ENCODE peak calls at places on chromosome 3, in five cellular contexts. Q is psoas muscle; W is CD8-positive, alpha-beta T cell; R is heart right ventricle; M is substantia nigra. P is an unnamed sample.
A peak's percentile ranks its signal among the peaks of the same experiment; 100 is the strongest.

GRCh38 chr3:52444860-52445793 is at the start of gene SEMA3G:
- DNase-seq in M (peak; percentile 25), W (peak; percentile 74), R (peak; percentile 78), Q (peak; percentile 87), P (no peak)

GRCh38 chr3:194503101-194503531 is 16.3 kb upstream of the ATP13A3 start:
- DNase-seq in Q (no peak), M (no peak), R (no peak), W (no peak), P (no peak)

GRCh38 chr3:67415504-67415903 is 238.9 kb downstream of the SUCLG2 start:
- DNase-seq in M (no peak), W (no peak), R (no peak), Q (no peak), P (no peak)

GRCh38 chr3:48125026-48125704 is 63.1 kb downstream of the CDC25A start:
- DNase-seq in M (no peak), Q (no peak), R (no peak), W (no peak), P (no peak)

GRCh38 chr3:112738366-112738765 is 97.4 kb upstream of the CCDC80 start:
- DNase-seq in Q (no peak), R (no peak), W (no peak), M (no peak), P (no peak)

GRCh38 chr3:98737301-98737700 is 25.8 kb upstream of the ST3GAL6 start:
- DNase-seq in Q (no peak), M (no peak), W (no peak), R (no peak), P (no peak)

GRCh38 chr3:120423432-120423831 is 27.4 kb downstream of the FSTL1 start:
- DNase-seq in R (no peak), W (no peak), M (no peak), Q (no peak), P (no peak)

GRCh38 chr3:35946121-35946856 is 307.0 kb downstream of the ARPP21 start:
- DNase-seq in R (no peak), W (no peak), M (no peak), Q (no peak), P (no peak)

GRCh38 chr3:151403246-151403645 is 18.7 kb upstream of the P2RY12 start:
- DNase-seq in M (no peak), W (no peak), Q (no peak), R (no peak), P (no peak)

GRCh38 chr3:149004622-149005021 is 13.3 kb downstream of the GYG1 start:
- DNase-seq in M (peak; percentile 77), Q (peak; percentile 89), W (no peak), R (no peak), P (no peak)

GRCh38 chr3:21942328-21942727 is 191.3 kb upstream of the ZNF385D start:
- DNase-seq in M (no peak), W (no peak), Q (peak; percentile 53), R (peak; percentile 54), P (no peak)

GRCh38 chr3:42190701-42191442 is 75.1 kb downstream of the CCK start:
- DNase-seq in M (no peak), Q (no peak), W (peak; percentile 84), R (peak; percentile 72), P (no peak)

GRCh38 chr3:180855956-180856355 is 56.5 kb upstream of the FXR1 start:
- DNase-seq in R (no peak), W (no peak), Q (no peak), M (no peak), P (no peak)

GRCh38 chr3:131731709-131732108 is 228.9 kb upstream of the MRPL3 start:
- DNase-seq in W (no peak), R (no peak), Q (no peak), M (no peak), P (no peak)

GRCh38 chr3:101879623-101880284 is 30.4 kb downstream of the NFKBIZ start:
- DNase-seq in Q (no peak), W (no peak), R (no peak), M (no peak), P (no peak)

GRCh38 chr3:74000715-74001114 is 376.0 kb upstream of the PDZRN3 start:
- DNase-seq in R (no peak), Q (no peak), M (no peak), W (no peak), P (no peak)

GRCh38 chr3:165642761-165643432 is 194.3 kb downstream of the BCHE start:
- DNase-seq in Q (no peak), W (no peak), M (no peak), R (peak; percentile 28), P (no peak)

GRCh38 chr3:164521139-164521538 is 557.2 kb downstream of the SI start:
- DNase-seq in Q (no peak), M (no peak), W (no peak), R (no peak), P (no peak)

GRCh38 chr3:31831526-31832034 is 149.5 kb downstream of the OSBPL10 start:
- DNase-seq in M (no peak), Q (no peak), R (no peak), W (no peak), P (no peak)

GRCh38 chr3:127857270-127857801 is 35.0 kb upstream of the MGLL start:
- DNase-seq in Q (no peak), R (no peak), M (no peak), W (no peak), P (no peak)

GRCh38 chr3:10173095-10173925 is 8.6 kb downstream of the IRAK2 start:
- DNase-seq in R (no peak), M (no peak), Q (no peak), W (no peak), P (no peak)
- H3K27ac ChIP-seq in R (peak overlapping the region; percentile 89), M (peak overlapping the region; percentile 78), Q (peak overlapping the region; percentile 65), W (no peak overlapping the region), P (peak overlapping the region; percentile 58)

GRCh38 chr3:124352143-124352528 is 360.2 kb upstream of the ROPN1 start:
- DNase-seq in Q (no peak), M (no peak), W (no peak), R (no peak), P (no peak)
- H3K27ac ChIP-seq in Q (no peak overlapping the region), M (no peak overlapping the region), W (no peak overlapping the region), R (no peak overlapping the region), P (no peak overlapping the region)

GRCh38 chr3:82671466-82671865 is 910.0 kb upstream of the GBE1 start:
- DNase-seq in R (no peak), W (no peak), M (no peak), Q (no peak), P (no peak)

GRCh38 chr3:82672966-82673365 is 911.5 kb upstream of the GBE1 start:
- DNase-seq in W (no peak), Q (no peak), R (no peak), M (no peak), P (no peak)

DNA sequence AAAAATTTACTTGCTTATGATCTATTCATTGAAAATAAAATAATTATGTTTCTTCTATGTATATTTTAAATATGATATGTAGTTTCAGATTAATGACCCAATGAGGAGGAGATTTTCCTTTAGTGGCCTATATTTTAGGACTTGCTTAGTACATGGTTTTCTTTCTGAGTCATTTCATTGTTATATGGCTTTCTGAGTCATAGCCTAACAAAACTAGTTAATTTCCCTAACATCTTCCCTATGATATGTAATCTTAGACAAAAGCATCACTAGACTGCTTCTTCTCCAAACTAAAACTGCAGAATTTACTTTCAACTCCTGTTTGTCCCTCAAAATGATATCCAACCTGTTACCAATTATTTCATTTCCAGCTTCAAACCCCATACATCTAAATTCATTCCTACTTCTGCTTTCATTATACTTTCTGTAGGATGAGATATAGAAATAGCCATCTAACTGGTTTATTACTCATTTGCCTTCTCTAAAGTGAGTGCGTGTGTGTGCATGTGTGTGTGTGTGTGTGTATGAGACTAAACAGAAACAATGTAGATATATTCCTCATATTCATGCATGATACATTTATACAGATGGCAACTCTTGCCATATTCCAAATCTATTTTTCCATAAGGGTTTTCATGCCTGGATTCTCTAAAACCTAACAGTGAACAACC is 915.0 kb upstream of the GBE1 start:
- DNase-seq in W (no peak), R (no peak), Q (no peak), M (no peak), P (no peak)
- H3K27ac ChIP-seq in W (no peak overlapping the region), R (no peak overlapping the region), Q (no peak overlapping the region), M (no peak overlapping the region), P (no peak overlapping the region)

GRCh38 chr3:72892081-72892763 is 4.4 kb downstream of the GXYLT2 start:
- DNase-seq in R (no peak), W (no peak), M (peak; percentile 58), Q (no peak), P (no peak)

GRCh38 chr3:72894941-72895552 is 7.2 kb downstream of the GXYLT2 start:
- DNase-seq in Q (no peak), W (no peak), R (no peak), M (no peak), P (no peak)

GRCh38 chr3:72890166-72890925 is 2.5 kb downstream of the GXYLT2 start:
- DNase-seq in Q (no peak), M (no peak), W (no peak), R (no peak), P (no peak)

GRCh38 chr3:72891053-72891855 is 3.4 kb downstream of the GXYLT2 start:
- DNase-seq in W (no peak), R (peak; percentile 54), Q (no peak), M (no peak), P (no peak)

GRCh38 chr3:72892870-72893269 is 5.0 kb downstream of the GXYLT2 start:
- DNase-seq in Q (no peak), W (no peak), M (no peak), R (no peak), P (no peak)
- H3K27ac ChIP-seq in Q (no peak overlapping the region), W (no peak overlapping the region), M (peak overlapping the region; percentile 90), R (peak overlapping the region; percentile 75), P (peak overlapping the region; percentile 50)

DNA sequence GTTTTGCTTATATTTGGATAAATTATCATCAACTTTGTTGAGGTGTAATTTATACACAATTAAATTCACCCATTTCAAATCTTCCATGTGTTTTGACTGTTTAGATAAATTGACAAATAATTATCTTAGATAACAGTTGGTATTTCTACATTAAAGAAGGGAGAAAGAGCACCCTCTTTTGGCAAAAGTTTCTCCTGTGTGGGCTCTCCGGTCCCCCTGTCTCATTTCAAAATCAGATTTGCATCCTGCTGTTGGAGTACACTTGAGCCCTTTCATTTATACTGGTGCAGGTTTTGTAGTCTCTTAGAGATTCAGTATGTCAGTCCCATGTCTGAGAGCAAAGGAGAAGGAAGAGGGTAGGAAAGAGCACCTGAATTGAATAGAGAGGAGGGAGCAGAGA is 49.4 kb downstream of the NKIRAS1 start:
- DNase-seq in R (no peak), M (no peak), W (no peak), Q (no peak), P (no peak)
- H3K27ac ChIP-seq in R (no peak overlapping the region), M (no peak overlapping the region), W (no peak overlapping the region), Q (peak overlapping the region; percentile 48), P (no peak overlapping the region)

GRCh38 chr3:169662215-169663070 is 1.1 kb downstream of the MECOM start:
- DNase-seq in R (peak; percentile 86), Q (peak; percentile 78), W (no peak), M (peak; percentile 25), P (no peak)
- H3K27ac ChIP-seq in R (peak overlapping the region; percentile 86), Q (peak overlapping the region; percentile 64), W (no peak overlapping the region), M (no peak overlapping the region), P (peak overlapping the region; percentile 16)